ENCODE peak calls at places on chromosomes 11 and 22, in eight cellular contexts. R, B, I, U, F, N, W and Q are unnamed samples.

GRCh38 chr22:29270475-29271271 is 2.6 kb downstream of the EWSR1 start:
- DNase-seq in R (no peak), B (no peak), U (no peak), W (no peak), N (no peak), I (no peak), F (no peak), Q (no peak)

GRCh38 chr22:23147632-23148387 is 2.5 kb downstream of the RAB36 start:
- DNase-seq in I (no peak), W (no peak), N (no peak), U (no peak), B (no peak), R (no peak), F (no peak), Q (no peak)

GRCh38 chr22:47408409-47408808 is 646.0 kb downstream of the TBC1D22A start:
- DNase-seq in I (no peak), R (no peak), U (no peak), W (no peak), F (no peak), B (no peak), N (no peak), Q (no peak)

GRCh38 chr22:44289429-44290171 is 23.2 kb downstream of the SHISAL1 start:
- DNase-seq in I (no peak), N (no peak), W (no peak), B (no peak), F (no peak), U (no peak), R (no peak), Q (no peak)

GRCh38 chr11:2293396-2294339 is 8.1 kb downstream of the C11orf21 start:
- DNase-seq in I (no peak), B (no peak), R (no peak), U (no peak), W (no peak), F (no peak), N (no peak), Q (no peak)

GRCh38 chr22:26610072-26610958 is 7.5 kb downstream of the CRYBB1 start:
- DNase-seq in F (peak), N (peak), B (peak), U (no peak), R (no peak), W (no peak), I (peak), Q (no peak)

GRCh38 chr11:1468002-1468401 is 18.6 kb downstream of the MOB2 start:
- DNase-seq in U (no peak), B (no peak), N (no peak), R (no peak), I (no peak), W (no peak), F (no peak), Q (no peak)

GRCh38 chr11:67691149-67691548 is 16.7 kb upstream of the ALDH3B2 start:
- DNase-seq in N (no peak), U (no peak), W (no peak), R (no peak), I (no peak), F (no peak), B (no peak), Q (no peak)

GRCh38 chr22:41902932-41903421 is 11.9 kb downstream of the SHISA8 start:
- DNase-seq in N (no peak), F (no peak), U (no peak), B (no peak), W (no peak), R (no peak), I (no peak), Q (no peak)

GRCh38 chr22:45680932-45681700 is 9.5 kb downstream of the ATXN10 start:
- DNase-seq in I (no peak), B (no peak), F (peak), R (no peak), N (no peak), U (no peak), W (no peak), Q (no peak)

GRCh38 chr11:76083563-76084451 is 122.5 kb downstream of the WNT11 start:
- DNase-seq in B (no peak), F (no peak), I (no peak), U (no peak), W (no peak), N (no peak), R (no peak), Q (no peak)

GRCh38 chr11:86459682-86460460 is 85.2 kb downstream of the CCDC81 start:
- DNase-seq in N (no peak), U (no peak), B (no peak), F (peak), I (no peak), W (no peak), R (peak), Q (no peak)

GRCh38 chr11:17747131-17747955 is 12.8 kb downstream of the KCNC1 start:
- DNase-seq in W (no peak), I (peak), R (no peak), B (no peak), N (no peak), U (no peak), F (no peak), Q (no peak)

GRCh38 chr11:112652786-112653390 is 308.3 kb upstream of the NCAM1 start:
- DNase-seq in N (no peak), F (no peak), R (no peak), B (no peak), U (no peak), I (no peak), W (no peak), Q (no peak)

GRCh38 chr22:27399161-27399560 is 402.4 kb downstream of the MN1 start:
- DNase-seq in I (peak), N (no peak), R (peak), B (no peak), W (no peak), F (no peak), U (no peak), Q (no peak)

GRCh38 chr11:60947666-60948065 is 4.3 kb downstream of the SLC15A3 start:
- DNase-seq in F (no peak), N (no peak), R (no peak), W (no peak), I (no peak), U (no peak), B (no peak), Q (no peak)

GRCh38 chr11:84853841-84854497 is 773.2 kb downstream of the DLG2 start:
- DNase-seq in B (no peak), I (no peak), R (no peak), U (no peak), N (no peak), F (no peak), W (no peak), Q (no peak)

GRCh38 chr11:131025421-131026126 is 109.3 kb upstream of the SNX19 start:
- DNase-seq in W (no peak), F (no peak), U (no peak), R (no peak), N (no peak), I (no peak), B (no peak), Q (no peak)

GRCh38 chr11:44199298-44199697 is 103.8 kb downstream of the EXT2 start:
- DNase-seq in R (no peak), I (no peak), U (no peak), B (no peak), F (no peak), N (no peak), W (no peak), Q (no peak)

GRCh38 chr11:112255075-112255739 is 5.5 kb downstream of the PLET1 start:
- DNase-seq in N (no peak), F (no peak), U (no peak), R (no peak), W (no peak), B (no peak), I (no peak), Q (no peak)

GRCh38 chr11:11252403-11252802 is 100.6 kb downstream of the CSNK2A3 start:
- DNase-seq in W (no peak), F (no peak), U (no peak), B (no peak), I (no peak), N (no peak), R (no peak), Q (no peak)

GRCh38 chr11:18614667-18615066 is 15.1 kb downstream of the MISFA start:
- DNase-seq in B (no peak), U (no peak), F (no peak), N (no peak), R (no peak), I (no peak), W (no peak), Q (no peak)

GRCh38 chr11:121249039-121249663 is 43.4 kb upstream of the SC5D start:
- DNase-seq in B (peak), W (peak), U (peak), F (peak), R (peak), I (no peak), N (peak), Q (no peak)

GRCh38 chr11:35918716-35919115 is 25.1 kb upstream of the LDLRAD3 start:
- DNase-seq in B (no peak), N (no peak), R (no peak), W (no peak), F (no peak), I (no peak), U (no peak), Q (no peak)

GRCh38 chr22:36731916-36732315 is 28.4 kb upstream of the CACNG2 start:
- DNase-seq in R (no peak), B (no peak), F (no peak), I (no peak), W (no peak), N (no peak), U (no peak), Q (no peak)

GRCh38 chr11:3381794-3382193 is 2.8 kb upstream of the ZNF195 start:
- DNase-seq in W (no peak), N (no peak), I (no peak), R (no peak), U (no peak), B (no peak), F (no peak), Q (no peak)

GRCh38 chr11:23010790-23011340 is 150.6 kb upstream of the CCDC179 start:
- DNase-seq in W (no peak), F (no peak), N (no peak), B (no peak), R (no peak), I (no peak), U (no peak), Q (no peak)

GRCh38 chr11:12540913-12541587 is 133.2 kb upstream of the TEAD1 start:
- DNase-seq in U (no peak), R (peak), F (peak), I (no peak), N (no peak), W (no peak), B (no peak), Q (no peak)

GRCh38 chr22:23565288-23565941 is 14.7 kb downstream of the IGLL1 start:
- DNase-seq in N (no peak), R (no peak), B (peak), F (peak), U (no peak), I (peak), W (peak), Q (no peak)

GRCh38 chr22:45262931-45263789 is 21.6 kb upstream of the UPK3A start:
- DNase-seq in B (no peak), N (no peak), I (peak), W (no peak), F (no peak), R (no peak), U (no peak), Q (no peak)

GRCh38 chr11:126495806-126496205 is 140.3 kb downstream of the ST3GAL4 start:
- DNase-seq in N (no peak), B (no peak), U (no peak), F (no peak), W (no peak), I (peak), R (no peak), Q (no peak)

GRCh38 chr11:119065369-119065768 is 2.2 kb upstream of the VPS11 start:
- DNase-seq in I (no peak), W (peak), N (peak), U (peak), F (peak), R (no peak), B (peak), Q (no peak)